ENCODE peak calls at places on chromosomes 2 and 18, in six cellular contexts. W is A172, Q is fibroblast of pulmonary artery, T is RKO, P is COR-L47, M is MV-4-11. Z is an unnamed sample.

GRCh38 chr2:20040489-20041172 is 10.8 kb downstream of the LAPTM4A start:
- DNase-seq in T (peak; percentile 75), M (no peak), P (no peak), Q (peak; percentile 23), W (peak; percentile 80), Z (peak; percentile 62)

GRCh38 chr2:147348886-147349285 is 495.9 kb upstream of the ACVR2A start:
- DNase-seq in W (no peak), Q (no peak), P (no peak), T (no peak), M (no peak), Z (no peak)

GRCh38 chr2:45825001-45825651 is 173.7 kb downstream of the PRKCE start:
- DNase-seq in P (no peak), M (no peak), T (no peak), Q (no peak), W (no peak), Z (no peak)

GRCh38 chr18:68456985-68457384 is 257.9 kb downstream of the TMX3 start:
- DNase-seq in T (no peak), Q (no peak), P (no peak), W (no peak), M (no peak), Z (no peak)

GRCh38 chr2:48118895-48119294 is 212.6 kb upstream of the FBXO11 start:
- DNase-seq in P (no peak), W (no peak), M (no peak), T (no peak), Q (no peak), Z (no peak)

GRCh38 chr2:183149489-183149888 is 25.2 kb downstream of the NUP35 start:
- DNase-seq in Q (peak; percentile 61), T (no peak), P (no peak), M (no peak), W (no peak), Z (peak; percentile 88)

GRCh38 chr18:44632469-44633145 is 48.1 kb upstream of the SETBP1 start:
- DNase-seq in W (no peak), P (no peak), M (no peak), Q (no peak), T (no peak), Z (no peak)

GRCh38 chr2:96977631-96978195 is 8.7 kb downstream of the FAM178B start:
- DNase-seq in Q (peak; percentile 45), M (no peak), T (peak; percentile 40), W (peak; percentile 90), P (no peak), Z (peak; percentile 79)

GRCh38 chr2:54577035-54577434 is 120.9 kb downstream of the SPTBN1 start:
- DNase-seq in Q (no peak), W (peak; percentile 35), M (no peak), T (no peak), P (peak; percentile 82), Z (no peak)

GRCh38 chr2:113220970-113221708 is 47.4 kb downstream of the PSD4 start:
- DNase-seq in T (no peak), Q (no peak), W (no peak), P (no peak), M (no peak), Z (no peak)

GRCh38 chr18:27315001-27315400 is 129.9 kb upstream of the CHST9 start:
- DNase-seq in P (no peak), W (no peak), M (no peak), T (no peak), Q (peak; percentile 3), Z (peak; percentile 1)

GRCh38 chr2:214715025-214715424 is 94.5 kb downstream of the BARD1 start:
- DNase-seq in Q (no peak), M (no peak), T (no peak), P (no peak), W (no peak), Z (no peak)

GRCh38 chr2:219219113-219219696 is 447 bp upstream of the ABCB6 start:
- DNase-seq in M (no peak), P (no peak), T (no peak), W (no peak), Q (no peak), Z (no peak)

GRCh38 chr2:98585386-98585785 is 22.9 kb downstream of the COA5 start:
- DNase-seq in W (no peak), M (no peak), P (no peak), T (no peak), Q (no peak), Z (no peak)

GRCh38 chr18:33505297-33505696 is 64.8 kb upstream of the CCDC178 start:
- DNase-seq in Q (no peak), W (no peak), P (no peak), M (no peak), T (no peak), Z (no peak)

GRCh38 chr18:79533591-79533990 is 137.9 kb downstream of the NFATC1 start:
- DNase-seq in W (no peak), Q (no peak), M (no peak), T (no peak), P (no peak), Z (no peak)

GRCh38 chr2:16149349-16150243 is 209.2 kb downstream of the MYCN start:
- DNase-seq in M (no peak), T (no peak), Q (no peak), P (no peak), W (no peak), Z (no peak)

GRCh38 chr2:27857417-27858172 is 32.6 kb downstream of the RBKS start:
- DNase-seq in M (no peak), W (peak; percentile 71), T (peak; percentile 62), P (no peak), Q (peak; percentile 34), Z (peak; percentile 91)

GRCh38 chr18:54787098-54787497 is 41.2 kb upstream of the RAB27B start:
- DNase-seq in M (peak; percentile 28), T (no peak), Q (no peak), P (no peak), W (no peak), Z (no peak)

GRCh38 chr2:241270531-241270930 is 44.9 kb downstream of the HDLBP start:
- DNase-seq in P (no peak), W (no peak), M (no peak), T (no peak), Q (no peak), Z (no peak)

GRCh38 chr2:44943031-44943692 is 1.7 kb downstream of the SIX3 start:
- DNase-seq in P (no peak), T (no peak), M (no peak), Q (no peak), W (no peak), Z (no peak)

GRCh38 chr2:180003566-180003965 is 3.5 kb downstream of the CWC22 start:
- DNase-seq in M (no peak), P (no peak), T (no peak), Q (no peak), W (no peak), Z (no peak)

GRCh38 chr2:158378926-158379325 is 77.6 kb downstream of the CCDC148 start:
- DNase-seq in M (peak; percentile 9), Q (no peak), W (no peak), T (no peak), P (no peak), Z (no peak)

GRCh38 chr2:127953128-127953718 is 67.5 kb upstream of the AMMECR1L start:
- DNase-seq in M (no peak), W (no peak), P (no peak), Q (peak; percentile 51), T (no peak), Z (peak; percentile 39)

GRCh38 chr2:1713156-1713838 is 31.0 kb downstream of the PXDN start:
- DNase-seq in W (no peak), M (no peak), P (no peak), Q (no peak), T (no peak), Z (no peak)

Z was measured in iris pigment epithelial cell.